ENCODE peak calls at places on chromosomes 2 and 18, in four cellular contexts. G is gastrocnemius medialis, Y is heart left ventricle, K is astrocyte. B is an unnamed sample.

GRCh38 chr2:66537001-66537400 is 102.1 kb downstream of the MEIS1 start:
- DNase-seq in G (no peak), Y (no peak), K (no peak), B (no peak)

GRCh38 chr18:58862851-58863538 is 1.7 kb upstream of the ZNF532 start:
- DNase-seq in G (peak; percentile 28), Y (peak; percentile 68), K (peak; percentile 65), B (no peak)

GRCh38 chr18:23265691-23266399 is 130.6 kb downstream of the CABLES1 start:
- DNase-seq in G (no peak), Y (no peak), K (no peak), B (no peak)

GRCh38 chr2:133787207-133787606 is 218.9 kb upstream of the NCKAP5 start:
- DNase-seq in G (no peak), Y (no peak), K (peak; percentile 65), B (peak; percentile 19)

GRCh38 chr2:138500592-138501426 is 761 bp upstream of the SPOPL start:
- DNase-seq in G (no peak), Y (no peak), K (no peak), B (no peak)

GRCh38 chr2:85852979-85853498 is 35.8 kb downstream of the ST3GAL5 start:
- DNase-seq in G (no peak), Y (no peak), K (no peak), B (no peak)

GRCh38 chr18:61993831-61994230 is 101.0 kb upstream of the RNF152 start:
- DNase-seq in G (no peak), Y (no peak), K (peak; percentile 8), B (no peak)

GRCh38 chr18:75009296-75009695 is 199.6 kb downstream of the PTGR3 start:
- DNase-seq in G (no peak), Y (no peak), K (no peak), B (no peak)

GRCh38 chr2:88813612-88814011 is 122.1 kb downstream of the RPIA start:
- DNase-seq in G (no peak), Y (no peak), K (no peak), B (no peak)

GRCh38 chr2:232988444-232988843 is 24.6 kb downstream of the NGEF start:
- DNase-seq in G (no peak), Y (no peak), K (peak; percentile 96), B (peak; percentile 98)

GRCh38 chr2:121532347-121532766 is 1.7 kb downstream of the RNU4ATAC start:
- DNase-seq in G (no peak), Y (no peak), K (peak; percentile 72), B (peak; percentile 22)

GRCh38 chr2:102137138-102137537 is 5.4 kb upstream of the IL1R1 start:
- DNase-seq in G (no peak), Y (no peak), K (no peak), B (no peak)

GRCh38 chr2:216499641-216500218 is 1.1 kb downstream of the RPL37A start:
- DNase-seq in G (no peak), Y (no peak), K (no peak), B (peak; percentile 26)

GRCh38 chr2:227482638-227483340 is 10.8 kb downstream of the AGFG1 start:
- DNase-seq in G (no peak), Y (no peak), K (no peak), B (no peak)

GRCh38 chr18:48977914-48978313 is 27.1 kb upstream of the SMAD7 start:
- DNase-seq in G (no peak), Y (no peak), K (no peak), B (no peak)

GRCh38 chr2:190805843-190806242 is 74.8 kb upstream of the GLS start:
- DNase-seq in G (no peak), Y (no peak), K (no peak), B (no peak)

GRCh38 chr18:14144628-14144895 is 12.3 kb upstream of the ZNF519 start:
- DNase-seq in G (no peak), Y (no peak), K (no peak), B (no peak)

GRCh38 chr18:79402977-79403722 is 7.4 kb downstream of the NFATC1 start:
- DNase-seq in G (peak; percentile 72), Y (peak; percentile 84), K (no peak), B (peak; percentile 71)

GRCh38 chr18:11387880-11388279 is 221.5 kb upstream of the SLC35G4 start:
- DNase-seq in G (peak; percentile 80), Y (peak; percentile 74), K (peak; percentile 12), B (peak; percentile 5)

GRCh38 chr2:23412556-23413155 is 27.7 kb downstream of the KLHL29 start:
- DNase-seq in G (no peak), Y (no peak), K (peak; percentile 78), B (no peak)

GRCh38 chr2:165455940-165456479 is 13.5 kb upstream of the CSRNP3 start:
- DNase-seq in G (peak; percentile 13), Y (no peak), K (no peak), B (no peak)

GRCh38 chr2:85326946-85327756 is 638 bp downstream of the TGOLN2 start:
- DNase-seq in G (peak; percentile 31), Y (peak; percentile 77), K (no peak), B (peak; percentile 39)

GRCh38 chr2:130391872-130392670 is 36.2 kb downstream of the PTPN18 start:
- DNase-seq in G (no peak), Y (no peak), K (no peak), B (no peak)

GRCh38 chr2:49000692-49001091 is 153.6 kb downstream of the FSHR start:
- DNase-seq in G (no peak), Y (no peak), K (no peak), B (no peak)

GRCh38 chr2:31196622-31197021 is 20.7 kb downstream of the CAPN14 start:
- DNase-seq in G (no peak), Y (no peak), K (no peak), B (no peak)

GRCh38 chr2:2686228-2686627 is 355.2 kb upstream of the MYT1L start:
- DNase-seq in G (no peak), Y (no peak), K (no peak), B (no peak)

GRCh38 chr2:150675807-150676206 is 188.3 kb upstream of the RND3 start:
- DNase-seq in G (no peak), Y (no peak), K (peak; percentile 14), B (no peak)

GRCh38 chr2:150677561-150677960 is 190.1 kb upstream of the RND3 start:
- DNase-seq in G (no peak), Y (no peak), K (no peak), B (no peak)

GRCh38 chr2:150676747-150677382 is 189.4 kb upstream of the RND3 start:
- DNase-seq in G (no peak), Y (no peak), K (no peak), B (no peak)

GRCh38 chr2:150681120-150681796 is 193.8 kb upstream of the RND3 start:
- DNase-seq in G (no peak), Y (no peak), K (peak; percentile 94), B (no peak)

DNA sequence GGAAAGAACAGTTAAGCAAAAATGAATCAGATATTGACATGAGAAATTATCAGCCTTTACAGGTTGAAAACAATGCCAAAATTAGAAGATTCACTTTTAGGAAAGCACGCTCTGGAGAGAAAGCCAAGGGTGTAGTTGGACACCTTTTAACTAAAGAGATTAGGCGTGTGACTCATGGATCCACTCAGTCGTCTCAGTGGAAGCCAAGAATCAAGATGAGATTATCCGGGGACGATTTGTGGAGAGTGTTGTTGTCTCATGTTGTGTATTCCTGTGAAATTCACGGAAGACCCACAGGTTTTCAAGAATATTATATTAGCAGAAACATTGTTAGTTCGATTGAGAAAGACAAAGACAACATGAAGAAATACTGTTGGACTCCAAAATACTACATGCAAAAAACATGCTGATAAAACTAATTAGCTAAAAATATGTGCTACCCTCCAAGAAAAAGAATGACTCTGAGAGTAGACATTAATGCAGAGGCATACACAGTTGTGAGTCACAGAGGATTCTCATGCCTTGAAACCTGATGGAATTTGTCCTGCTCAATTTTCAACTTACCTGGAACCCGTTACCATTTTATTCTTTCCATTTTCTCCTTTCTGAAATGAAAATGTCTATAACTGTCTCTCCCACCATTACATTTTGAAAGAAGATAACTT is 192.1 kb upstream of the RND3 start:
- DNase-seq in G (no peak), Y (no peak), K (peak; percentile 75), B (peak; percentile 14)
- H3K4me3 ChIP-seq in G (no peak overlapping the region), Y (no peak overlapping the region), K (no peak overlapping the region), B (no peak overlapping the region)

GRCh38 chr2:152396051-152396511 is 61.1 kb downstream of the FMNL2 start:
- DNase-seq in G (no peak), Y (no peak), K (peak; percentile 56), B (no peak)

GRCh38 chr2:152399003-152399402 is 64.0 kb downstream of the FMNL2 start:
- DNase-seq in G (no peak), Y (no peak), K (no peak), B (no peak)

GRCh38 chr2:152393377-152393776 is 58.4 kb downstream of the FMNL2 start:
- DNase-seq in G (no peak), Y (no peak), K (no peak), B (no peak)

GRCh38 chr2:152395132-152396024 is 60.4 kb downstream of the FMNL2 start:
- DNase-seq in G (no peak), Y (no peak), K (peak; percentile 59), B (peak; percentile 17)

GRCh38 chr2:152396763-152397162 is 61.8 kb downstream of the FMNL2 start:
- DNase-seq in G (no peak), Y (no peak), K (peak; percentile 65), B (no peak)
- H3K9me3 ChIP-seq in G (no peaks in the 10 kb centered on the region), Y (no peaks in the 10 kb centered on the region), K (no peaks in the 10 kb centered on the region), B (no peaks in the 10 kb centered on the region)

GRCh38 chr18:45901654-45902210 is 65.4 kb downstream of the EPG5 start:
- DNase-seq in G (no peak), Y (no peak), K (no peak), B (no peak)
- H3K36me3 ChIP-seq in G (peaks cover 60% of the 10 kb centered on the region), Y (peaks cover 100% of the 10 kb centered on the region), K (peaks cover 44% of the 10 kb centered on the region), B (peaks cover 87% of the 10 kb centered on the region)

GRCh38 chr2:10934308-10934978 is 22.7 kb downstream of the KCNF1 start:
- DNase-seq in G (no peak), Y (no peak), K (no peak), B (no peak)

GRCh38 chr2:10934979-10935350 is 23.2 kb downstream of the KCNF1 start:
- DNase-seq in G (no peak), Y (no peak), K (no peak), B (no peak)

GRCh38 chr2:10933700-10934225 is 22.0 kb downstream of the KCNF1 start:
- DNase-seq in G (no peak), Y (no peak), K (no peak), B (peak; percentile 77)

GRCh38 chr2:10935366-10935918 is 23.7 kb downstream of the KCNF1 start:
- DNase-seq in G (no peak), Y (no peak), K (no peak), B (no peak)

GRCh38 chr2:10935953-10936942 is 24.5 kb downstream of the KCNF1 start:
- DNase-seq in G (no peak), Y (no peak), K (peak; percentile 99), B (peak; percentile 92)
- H3K4me3 ChIP-seq in G (no peak overlapping the region), Y (no peak overlapping the region), K (no peak overlapping the region), B (no peak overlapping the region)

DNA sequence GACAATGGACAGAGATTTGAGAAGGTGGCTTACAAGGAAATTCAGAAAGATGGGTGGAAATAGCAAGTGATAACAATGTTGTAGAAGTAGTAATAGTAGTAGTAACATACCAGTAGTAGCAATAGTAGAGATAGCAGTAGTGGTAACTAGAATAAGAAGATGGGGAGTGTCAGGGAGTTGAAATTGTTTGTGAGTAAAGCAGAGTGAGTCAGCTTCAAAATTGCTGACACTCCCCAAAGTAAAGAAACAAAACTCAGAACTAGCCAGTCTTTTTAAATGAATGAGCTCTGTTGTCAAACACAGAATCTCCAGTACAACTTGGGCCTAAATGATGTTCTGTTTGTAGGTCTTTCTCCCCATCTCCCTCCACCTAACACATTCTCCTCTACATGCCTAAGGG is 1040.9 kb downstream of the CBLN2 start:
- DNase-seq in G (no peak), Y (no peak), K (no peak), B (no peak)
- H3K9me3 ChIP-seq in G (no peaks in the 10 kb centered on the region), Y (no peaks in the 10 kb centered on the region), K (peaks cover 4% of the 10 kb centered on the region), B (no peaks in the 10 kb centered on the region)